ENCODE peak calls at places on chromosomes 6 and 20, in six cellular contexts. One of them, this sample, is unnamed.

GRCh38 chr6:44575644-44576043 is 188.1 kb downstream of the CDC5L start:
- DNase-seq in H54: no peak
- DNase-seq in adrenal gland: no peak
- DNase-seq in breast epithelium: no peak
- DNase-seq in thyroid gland: no peak
- DNase-seq in uterus: no peak
- DNase-seq in this sample: no peak

GRCh38 chr6:166757226-166758135 is 130.4 kb upstream of the RPS6KA2 start:
- DNase-seq in H54: no peak
- DNase-seq in adrenal gland: no peak
- DNase-seq in breast epithelium: no peak
- DNase-seq in thyroid gland: peak
- DNase-seq in uterus: no peak
- DNase-seq in this sample: no peak

GRCh38 chr20:34824026-34824860 is 1.2 kb downstream of the NCOA6 start:
- DNase-seq in breast epithelium: peak
- DNase-seq in adrenal gland: peak
- DNase-seq in thyroid gland: peak
- DNase-seq in H54: peak
- DNase-seq in uterus: peak
- DNase-seq in this sample: peak

GRCh38 chr6:26389349-26389799 is 6.5 kb downstream of the BTN2A2 start:
- DNase-seq in adrenal gland: no peak
- DNase-seq in H54: no peak
- DNase-seq in breast epithelium: no peak
- DNase-seq in uterus: no peak
- DNase-seq in thyroid gland: no peak
- DNase-seq in this sample: peak

GRCh38 chr6:156279306-156279969 is 497.7 kb upstream of the ARID1B start:
- DNase-seq in thyroid gland: no peak
- DNase-seq in breast epithelium: no peak
- DNase-seq in adrenal gland: no peak
- DNase-seq in uterus: no peak
- DNase-seq in H54: no peak
- DNase-seq in this sample: no peak

GRCh38 chr20:46226602-46227001 is 81.7 kb downstream of the CDH22 start:
- DNase-seq in H54: peak
- DNase-seq in thyroid gland: no peak
- DNase-seq in adrenal gland: no peak
- DNase-seq in breast epithelium: no peak
- DNase-seq in uterus: no peak
- DNase-seq in this sample: no peak

GRCh38 chr20:10673831-10674683 is at the start of gene JAG1:
- DNase-seq in breast epithelium: peak
- DNase-seq in uterus: peak
- DNase-seq in H54: peak
- DNase-seq in thyroid gland: peak
- DNase-seq in adrenal gland: peak
- DNase-seq in this sample: peak

GRCh38 chr20:53621482-53622246 is 28.0 kb upstream of the ZNF217 start:
- DNase-seq in thyroid gland: peak
- DNase-seq in adrenal gland: peak
- DNase-seq in breast epithelium: peak
- DNase-seq in H54: peak
- DNase-seq in uterus: peak
- DNase-seq in this sample: peak

GRCh38 chr6:47465117-47465516 is 12.5 kb upstream of the CD2AP start:
- DNase-seq in H54: no peak
- DNase-seq in uterus: no peak
- DNase-seq in thyroid gland: no peak
- DNase-seq in adrenal gland: no peak
- DNase-seq in breast epithelium: no peak
- DNase-seq in this sample: no peak

GRCh38 chr6:35343835-35344550 is 1.6 kb downstream of the PPARD start:
- DNase-seq in uterus: no peak
- DNase-seq in adrenal gland: no peak
- DNase-seq in thyroid gland: no peak
- DNase-seq in breast epithelium: no peak
- DNase-seq in H54: no peak
- DNase-seq in this sample: peak

GRCh38 chr6:168929871-168930450 is 323.7 kb downstream of the THBS2 start:
- DNase-seq in breast epithelium: no peak
- DNase-seq in adrenal gland: no peak
- DNase-seq in H54: no peak
- DNase-seq in uterus: no peak
- DNase-seq in thyroid gland: no peak
- DNase-seq in this sample: no peak

GRCh38 chr6:43120938-43121913 is 45.1 kb downstream of the PTK7 start:
- DNase-seq in thyroid gland: peak
- DNase-seq in H54: peak
- DNase-seq in uterus: peak
- DNase-seq in breast epithelium: peak
- DNase-seq in adrenal gland: peak
- DNase-seq in this sample: no peak

GRCh38 chr20:55540013-55540412 is 465.3 kb downstream of the CBLN4 start:
- DNase-seq in H54: no peak
- DNase-seq in thyroid gland: no peak
- DNase-seq in adrenal gland: no peak
- DNase-seq in uterus: no peak
- DNase-seq in breast epithelium: no peak
- DNase-seq in this sample: no peak

GRCh38 chr6:6631526-6632276 is 43.2 kb downstream of the LY86 start:
- DNase-seq in breast epithelium: no peak
- DNase-seq in H54: no peak
- DNase-seq in thyroid gland: peak
- DNase-seq in adrenal gland: no peak
- DNase-seq in uterus: no peak
- DNase-seq in this sample: no peak

GRCh38 chr6:125078602-125079321 is 74.8 kb upstream of the TPD52L1 start:
- DNase-seq in adrenal gland: no peak
- DNase-seq in H54: no peak
- DNase-seq in uterus: no peak
- DNase-seq in thyroid gland: no peak
- DNase-seq in breast epithelium: no peak
- DNase-seq in this sample: no peak

GRCh38 chr6:44542401-44543116 is 155.1 kb downstream of the CDC5L start:
- DNase-seq in uterus: no peak
- DNase-seq in adrenal gland: peak
- DNase-seq in thyroid gland: peak
- DNase-seq in breast epithelium: peak
- DNase-seq in H54: no peak
- DNase-seq in this sample: no peak

GRCh38 chr20:10922521-10922920 is 248.7 kb upstream of the JAG1 start:
- DNase-seq in adrenal gland: no peak
- DNase-seq in breast epithelium: no peak
- DNase-seq in uterus: no peak
- DNase-seq in thyroid gland: no peak
- DNase-seq in H54: no peak
- DNase-seq in this sample: no peak

GRCh38 chr20:1823421-1823892 is 71.8 kb upstream of the SIRPA start:
- DNase-seq in H54: no peak
- DNase-seq in adrenal gland: no peak
- DNase-seq in uterus: no peak
- DNase-seq in thyroid gland: no peak
- DNase-seq in breast epithelium: no peak
- DNase-seq in this sample: no peak

GRCh38 chr20:16052406-16052805 is 520.8 kb downstream of the KIF16B start:
- DNase-seq in H54: no peak
- DNase-seq in breast epithelium: no peak
- DNase-seq in adrenal gland: no peak
- DNase-seq in thyroid gland: no peak
- DNase-seq in uterus: no peak
- DNase-seq in this sample: no peak

GRCh38 chr20:5030348-5031205 is 29.3 kb upstream of the SLC23A2 start:
- DNase-seq in adrenal gland: no peak
- DNase-seq in breast epithelium: no peak
- DNase-seq in thyroid gland: no peak
- DNase-seq in H54: no peak
- DNase-seq in uterus: no peak
- DNase-seq in this sample: no peak

GRCh38 chr20:63097336-63097831 is 90.6 kb upstream of the BHLHE23 start:
- DNase-seq in uterus: peak
- DNase-seq in thyroid gland: no peak
- DNase-seq in adrenal gland: peak
- DNase-seq in H54: no peak
- DNase-seq in breast epithelium: no peak
- DNase-seq in this sample: no peak

GRCh38 chr6:152309648-152310047 is 327.5 kb downstream of the SYNE1 start:
- DNase-seq in uterus: no peak
- DNase-seq in thyroid gland: no peak
- DNase-seq in H54: no peak
- DNase-seq in breast epithelium: no peak
- DNase-seq in adrenal gland: no peak
- DNase-seq in this sample: no peak

GRCh38 chr20:24813080-24813479 is 136.0 kb upstream of the CST7 start:
- DNase-seq in adrenal gland: no peak
- DNase-seq in thyroid gland: no peak
- DNase-seq in breast epithelium: no peak
- DNase-seq in H54: no peak
- DNase-seq in uterus: no peak
- DNase-seq in this sample: no peak

GRCh38 chr20:24782801-24783630 is 166.1 kb upstream of the CST7 start:
- DNase-seq in breast epithelium: no peak
- DNase-seq in uterus: no peak
- DNase-seq in H54: no peak
- DNase-seq in thyroid gland: peak
- DNase-seq in adrenal gland: no peak
- DNase-seq in this sample: no peak

GRCh38 chr6:70312165-70312564 is 9.3 kb upstream of the COL9A1 start:
- DNase-seq in thyroid gland: no peak
- DNase-seq in H54: peak
- DNase-seq in breast epithelium: peak
- DNase-seq in uterus: no peak
- DNase-seq in adrenal gland: no peak
- DNase-seq in this sample: no peak

GRCh38 chr6:33670971-33671370 is 40.5 kb downstream of the UQCC2 start:
- DNase-seq in breast epithelium: no peak
- DNase-seq in thyroid gland: no peak
- DNase-seq in adrenal gland: no peak
- DNase-seq in H54: no peak
- DNase-seq in uterus: no peak
- DNase-seq in this sample: no peak

GRCh38 chr6:52233975-52234823 is 10.1 kb downstream of the IL17F start:
- DNase-seq in adrenal gland: peak
- DNase-seq in thyroid gland: peak
- DNase-seq in H54: peak
- DNase-seq in breast epithelium: no peak
- DNase-seq in uterus: no peak
- DNase-seq in this sample: peak

GRCh38 chr6:83417880-83418663 is 12.8 kb downstream of the ME1 start:
- DNase-seq in adrenal gland: no peak
- DNase-seq in thyroid gland: no peak
- DNase-seq in H54: no peak
- DNase-seq in uterus: no peak
- DNase-seq in breast epithelium: no peak
- DNase-seq in this sample: peak

GRCh38 chr6:32177788-32178546 is at the start of gene RNF5:
- DNase-seq in uterus: peak
- DNase-seq in H54: peak
- DNase-seq in thyroid gland: peak
- DNase-seq in adrenal gland: peak
- DNase-seq in breast epithelium: peak
- DNase-seq in this sample: peak
- TF ChIP-seq POLR2A in uterus: peak
- TF ChIP-seq POLR2A in H54: no peak
- TF ChIP-seq POLR2A in thyroid gland: no peak
- TF ChIP-seq POLR2A in adrenal gland: no peak
- TF ChIP-seq POLR2A in breast epithelium: no peak
- TF ChIP-seq POLR2A in this sample: peak

GRCh38 chr6:21594427-21595264 is 1.1 kb downstream of the SOX4 start:
- DNase-seq in H54: peak
- DNase-seq in thyroid gland: peak
- DNase-seq in breast epithelium: peak
- DNase-seq in uterus: peak
- DNase-seq in adrenal gland: peak
- DNase-seq in this sample: peak
- TF ChIP-seq POLR2A in H54: no peak
- TF ChIP-seq POLR2A in thyroid gland: no peak
- TF ChIP-seq POLR2A in breast epithelium: peak
- TF ChIP-seq POLR2A in uterus: peak
- TF ChIP-seq POLR2A in adrenal gland: no peak
- TF ChIP-seq POLR2A in this sample: no peak

DNA sequence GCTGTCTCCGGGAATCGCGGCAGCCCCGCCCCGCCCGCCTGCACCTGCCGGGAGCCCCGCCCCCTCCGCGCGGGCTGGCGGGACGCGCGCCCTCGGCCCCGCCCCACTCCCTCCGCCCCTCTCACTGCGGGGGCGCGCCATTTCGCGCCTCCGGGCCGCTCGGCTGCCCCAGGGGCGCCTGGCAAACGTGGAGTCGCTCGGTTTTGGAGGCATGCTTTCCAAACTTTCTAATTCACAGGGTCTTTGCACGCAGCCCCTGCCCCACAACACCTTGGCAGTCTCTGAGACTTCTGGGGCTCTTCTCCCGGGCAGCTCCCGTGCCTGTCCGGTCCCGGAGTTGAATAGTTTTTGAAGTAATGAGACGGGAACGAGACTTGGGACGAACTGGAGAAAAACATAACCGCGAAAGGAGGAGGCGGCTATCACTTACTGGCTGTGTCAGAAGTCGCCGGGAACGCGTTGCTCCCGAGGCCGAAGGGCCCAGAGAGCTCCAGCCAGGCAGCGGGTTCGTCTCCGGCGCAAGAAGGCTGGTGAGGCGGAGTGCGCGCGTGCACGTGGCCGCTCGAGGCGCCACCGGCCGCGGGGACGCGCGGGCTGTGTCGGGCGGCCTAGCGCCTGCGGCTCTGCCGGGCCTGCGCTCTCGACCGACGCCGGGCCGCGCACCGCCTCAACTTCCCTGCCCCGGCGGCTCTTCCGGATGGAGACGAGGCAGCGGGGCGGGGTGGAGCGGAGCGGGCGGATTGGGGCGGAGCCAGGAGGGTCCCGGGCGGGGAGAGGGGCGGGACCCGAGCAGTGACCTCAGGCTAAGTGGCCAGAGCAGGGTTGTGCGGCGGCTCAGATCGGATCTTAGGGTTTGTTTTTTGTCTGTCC is at the start of gene MCM9:
- DNase-seq in uterus: peak
- DNase-seq in thyroid gland: peak
- DNase-seq in breast epithelium: peak
- DNase-seq in H54: peak
- DNase-seq in adrenal gland: peak
- DNase-seq in this sample: peak
- TF ChIP-seq POLR2A in uterus: peak
- TF ChIP-seq POLR2A in thyroid gland: no peak
- TF ChIP-seq POLR2A in breast epithelium: no peak
- TF ChIP-seq POLR2A in H54: peak
- TF ChIP-seq POLR2A in adrenal gland: peak
- TF ChIP-seq POLR2A in this sample: peak

DNA sequence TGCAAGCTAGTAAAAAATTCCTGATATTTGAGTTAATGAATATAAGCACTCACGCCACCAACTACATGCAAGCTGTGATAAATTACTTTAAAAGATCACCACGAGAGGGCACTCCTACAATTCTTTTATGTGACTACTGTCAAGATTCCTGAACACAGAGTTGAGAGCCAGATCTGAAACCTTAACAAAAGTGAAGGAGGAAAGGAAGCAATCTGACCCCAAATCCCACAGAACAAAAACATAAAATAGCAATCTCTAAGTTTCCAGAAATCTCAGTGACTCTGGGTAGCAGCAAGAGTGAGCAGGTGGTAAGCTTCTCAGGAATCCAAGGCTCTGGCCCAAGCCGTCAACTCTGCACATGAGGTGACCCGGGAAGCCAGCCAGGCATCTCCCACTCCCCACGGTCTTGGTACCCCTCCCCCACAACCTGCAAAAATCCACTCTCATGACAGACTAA is 55.1 kb downstream of the STAU1 start:
- DNase-seq in uterus: peak
- DNase-seq in H54: peak
- DNase-seq in thyroid gland: peak
- DNase-seq in adrenal gland: no peak
- DNase-seq in breast epithelium: no peak
- DNase-seq in this sample: peak
- TF ChIP-seq POLR2A in uterus: no peak
- TF ChIP-seq POLR2A in H54: no peak
- TF ChIP-seq POLR2A in thyroid gland: no peak
- TF ChIP-seq POLR2A in adrenal gland: no peak
- TF ChIP-seq POLR2A in breast epithelium: no peak
- TF ChIP-seq POLR2A in this sample: no peak

This sample was measured in erythroblast.